ENCODE peak calls at places on chromosomes 6 and 20, in six cellular contexts. One of them, this sample, is unnamed.

GRCh38 chr6:51028271-51028670 is 209.6 kb downstream of the TFAP2B start:
- DNase-seq in psoas muscle: no peak
- DNase-seq in WERI-Rb-1: no peak
- DNase-seq in Panc1: peak; percentile 24
- DNase-seq in right lobe of liver: no peak
- DNase-seq in adrenal gland: no peak
- DNase-seq in this sample: no peak

GRCh38 chr20:57451759-57452661 is 60.8 kb downstream of the RBM38 start:
- DNase-seq in psoas muscle: peak; percentile 69
- DNase-seq in WERI-Rb-1: no peak
- DNase-seq in Panc1: no peak
- DNase-seq in right lobe of liver: no peak
- DNase-seq in adrenal gland: no peak
- DNase-seq in this sample: no peak

GRCh38 chr20:47099749-47100515 is 205.3 kb downstream of the EYA2 start:
- DNase-seq in psoas muscle: peak; percentile 66
- DNase-seq in WERI-Rb-1: no peak
- DNase-seq in Panc1: no peak
- DNase-seq in right lobe of liver: no peak
- DNase-seq in adrenal gland: no peak
- DNase-seq in this sample: no peak

GRCh38 chr6:36386495-36387439 is 702 bp downstream of the ETV7 start:
- DNase-seq in psoas muscle: no peak
- DNase-seq in WERI-Rb-1: no peak
- DNase-seq in Panc1: peak; percentile 7
- DNase-seq in right lobe of liver: peak; percentile 33
- DNase-seq in adrenal gland: peak; percentile 37
- DNase-seq in this sample: peak; percentile 26

GRCh38 chr6:158869010-158869603 is 49.9 kb upstream of the EZR start:
- DNase-seq in psoas muscle: no peak
- DNase-seq in WERI-Rb-1: no peak
- DNase-seq in Panc1: no peak
- DNase-seq in right lobe of liver: no peak
- DNase-seq in adrenal gland: peak; percentile 76
- DNase-seq in this sample: peak; percentile 80

GRCh38 chr6:95685817-95686216 is 108.5 kb downstream of the MANEA start:
- DNase-seq in psoas muscle: no peak
- DNase-seq in WERI-Rb-1: no peak
- DNase-seq in Panc1: no peak
- DNase-seq in right lobe of liver: no peak
- DNase-seq in adrenal gland: no peak
- DNase-seq in this sample: no peak

GRCh38 chr6:168524644-168525043 is 83.7 kb downstream of the SMOC2 start:
- DNase-seq in psoas muscle: peak; percentile 67
- DNase-seq in WERI-Rb-1: no peak
- DNase-seq in Panc1: no peak
- DNase-seq in right lobe of liver: no peak
- DNase-seq in adrenal gland: no peak
- DNase-seq in this sample: no peak

GRCh38 chr6:52233975-52234823 is 10.1 kb downstream of the IL17F start:
- DNase-seq in psoas muscle: peak; percentile 50
- DNase-seq in WERI-Rb-1: peak; percentile 76
- DNase-seq in Panc1: peak; percentile 15
- DNase-seq in right lobe of liver: peak; percentile 21
- DNase-seq in adrenal gland: peak; percentile 47
- DNase-seq in this sample: peak; percentile 37

GRCh38 chr6:20438462-20439070 is 36.9 kb downstream of the E2F3 start:
- DNase-seq in psoas muscle: no peak
- DNase-seq in WERI-Rb-1: no peak
- DNase-seq in Panc1: no peak
- DNase-seq in right lobe of liver: no peak
- DNase-seq in adrenal gland: no peak
- DNase-seq in this sample: no peak

GRCh38 chr6:20440291-20440690 is 38.6 kb downstream of the E2F3 start:
- DNase-seq in psoas muscle: no peak
- DNase-seq in WERI-Rb-1: no peak
- DNase-seq in Panc1: no peak
- DNase-seq in right lobe of liver: no peak
- DNase-seq in adrenal gland: no peak
- DNase-seq in this sample: no peak

GRCh38 chr6:20441921-20442320 is 40.2 kb downstream of the E2F3 start:
- DNase-seq in psoas muscle: no peak
- DNase-seq in WERI-Rb-1: no peak
- DNase-seq in Panc1: no peak
- DNase-seq in right lobe of liver: no peak
- DNase-seq in adrenal gland: no peak
- DNase-seq in this sample: peak; percentile 82

GRCh38 chr6:20439558-20439957 is 37.9 kb downstream of the E2F3 start:
- DNase-seq in psoas muscle: no peak
- DNase-seq in WERI-Rb-1: no peak
- DNase-seq in Panc1: no peak
- DNase-seq in right lobe of liver: no peak
- DNase-seq in adrenal gland: no peak
- DNase-seq in this sample: no peak

DNA sequence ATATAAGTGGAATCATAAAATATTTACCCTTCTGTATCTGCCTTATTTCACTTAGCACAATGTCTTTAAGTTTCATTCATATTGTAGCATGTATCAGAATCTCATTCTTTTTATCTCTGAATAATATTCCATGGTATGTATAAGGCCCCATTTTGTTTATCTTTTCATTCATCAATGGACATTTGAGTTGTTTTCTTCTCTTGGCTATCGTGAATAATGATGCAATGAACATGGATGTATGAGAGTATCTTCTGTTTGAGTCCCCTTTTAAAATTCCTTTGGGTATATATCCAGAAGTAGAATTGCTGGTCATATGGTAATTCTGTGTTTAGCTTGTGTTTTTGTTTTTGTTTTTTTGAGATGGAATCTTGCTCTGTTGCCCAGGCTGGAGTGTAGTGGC is 39.6 kb downstream of the E2F3 start:
- DNase-seq in psoas muscle: no peak
- DNase-seq in WERI-Rb-1: no peak
- DNase-seq in Panc1: no peak
- DNase-seq in right lobe of liver: no peak
- DNase-seq in adrenal gland: no peak
- DNase-seq in this sample: no peak
- H3K36me3 ChIP-seq in psoas muscle: no peaks in the 10 kb centered on the region
- H3K36me3 ChIP-seq in WERI-Rb-1: peaks cover 51% of the 10 kb centered on the region
- H3K36me3 ChIP-seq in Panc1: no peaks in the 10 kb centered on the region
- H3K36me3 ChIP-seq in right lobe of liver: no peaks in the 10 kb centered on the region
- H3K36me3 ChIP-seq in adrenal gland: no peaks in the 10 kb centered on the region
- H3K36me3 ChIP-seq in this sample: no peaks in the 10 kb centered on the region

GRCh38 chr20:14633507-14633906 is 296.1 kb upstream of the FLRT3 start:
- DNase-seq in psoas muscle: no peak
- DNase-seq in WERI-Rb-1: no peak
- DNase-seq in Panc1: no peak
- DNase-seq in right lobe of liver: no peak
- DNase-seq in adrenal gland: no peak
- DNase-seq in this sample: no peak

GRCh38 chr20:14637441-14637840 is 300.0 kb upstream of the FLRT3 start:
- DNase-seq in psoas muscle: no peak
- DNase-seq in WERI-Rb-1: no peak
- DNase-seq in Panc1: no peak
- DNase-seq in right lobe of liver: no peak
- DNase-seq in adrenal gland: no peak
- DNase-seq in this sample: no peak

GRCh38 chr20:14634666-14635065 is 297.3 kb upstream of the FLRT3 start:
- DNase-seq in psoas muscle: no peak
- DNase-seq in WERI-Rb-1: no peak
- DNase-seq in Panc1: no peak
- DNase-seq in right lobe of liver: no peak
- DNase-seq in adrenal gland: no peak
- DNase-seq in this sample: no peak

GRCh38 chr20:14631011-14631410 is 293.6 kb upstream of the FLRT3 start:
- DNase-seq in psoas muscle: no peak
- DNase-seq in WERI-Rb-1: no peak
- DNase-seq in Panc1: no peak
- DNase-seq in right lobe of liver: no peak
- DNase-seq in adrenal gland: no peak
- DNase-seq in this sample: no peak

GRCh38 chr20:14632906-14633305 is 295.5 kb upstream of the FLRT3 start:
- DNase-seq in psoas muscle: no peak
- DNase-seq in WERI-Rb-1: no peak
- DNase-seq in Panc1: no peak
- DNase-seq in right lobe of liver: no peak
- DNase-seq in adrenal gland: no peak
- DNase-seq in this sample: no peak
- TF ChIP-seq CTCF in psoas muscle: no peak
- TF ChIP-seq CTCF in WERI-Rb-1: no peak
- TF ChIP-seq CTCF in Panc1: no peak
- TF ChIP-seq CTCF in right lobe of liver: no peak
- TF ChIP-seq CTCF in adrenal gland: no peak
- TF ChIP-seq CTCF in this sample: no peak

GRCh38 chr6:154228521-154228905 is 128.1 kb downstream of the IPCEF1 start:
- DNase-seq in psoas muscle: no peak
- DNase-seq in WERI-Rb-1: no peak
- DNase-seq in Panc1: no peak
- DNase-seq in right lobe of liver: no peak
- DNase-seq in adrenal gland: no peak
- DNase-seq in this sample: no peak

GRCh38 chr6:154230910-154231595 is 125.5 kb downstream of the IPCEF1 start:
- DNase-seq in psoas muscle: no peak
- DNase-seq in WERI-Rb-1: no peak
- DNase-seq in Panc1: no peak
- DNase-seq in right lobe of liver: no peak
- DNase-seq in adrenal gland: no peak
- DNase-seq in this sample: no peak

GRCh38 chr6:154232013-154232920 is 124.3 kb downstream of the IPCEF1 start:
- DNase-seq in psoas muscle: no peak
- DNase-seq in WERI-Rb-1: no peak
- DNase-seq in Panc1: no peak
- DNase-seq in right lobe of liver: no peak
- DNase-seq in adrenal gland: no peak
- DNase-seq in this sample: no peak

GRCh38 chr6:154229796-154230195 is 126.8 kb downstream of the IPCEF1 start:
- DNase-seq in psoas muscle: no peak
- DNase-seq in WERI-Rb-1: no peak
- DNase-seq in Panc1: no peak
- DNase-seq in right lobe of liver: no peak
- DNase-seq in adrenal gland: no peak
- DNase-seq in this sample: no peak

DNA sequence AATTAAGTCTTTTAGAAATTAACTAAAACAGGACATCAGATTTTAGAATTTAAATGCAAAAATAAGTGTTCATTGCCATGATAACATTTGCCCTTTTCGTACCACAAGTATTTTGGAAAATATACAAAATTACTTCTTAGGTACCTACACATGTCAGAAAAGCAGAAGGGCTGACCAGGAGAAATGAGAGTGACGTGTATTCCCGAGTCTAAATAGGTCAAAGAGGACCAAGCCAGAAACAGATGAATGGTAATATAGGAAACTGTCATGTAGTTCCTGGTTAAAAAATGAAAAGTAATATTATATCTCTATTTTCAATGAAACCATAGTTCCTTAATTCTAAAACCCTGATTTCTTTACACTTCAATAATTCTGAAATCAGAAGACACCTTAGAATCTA is 126.2 kb downstream of the IPCEF1 start:
- DNase-seq in psoas muscle: no peak
- DNase-seq in WERI-Rb-1: no peak
- DNase-seq in Panc1: no peak
- DNase-seq in right lobe of liver: no peak
- DNase-seq in adrenal gland: no peak
- DNase-seq in this sample: no peak
- H3K4me3 ChIP-seq in psoas muscle: no peak overlapping the region
- H3K4me3 ChIP-seq in WERI-Rb-1: no peak overlapping the region
- H3K4me3 ChIP-seq in Panc1: no peak overlapping the region
- H3K4me3 ChIP-seq in right lobe of liver: no peak overlapping the region
- H3K4me3 ChIP-seq in adrenal gland: no peak overlapping the region
- H3K4me3 ChIP-seq in this sample: no peak overlapping the region

GRCh38 chr6:15528870-15529269 is 134.0 kb downstream of the DTNBP1 start:
- DNase-seq in psoas muscle: no peak
- DNase-seq in WERI-Rb-1: peak; percentile 1
- DNase-seq in Panc1: no peak
- DNase-seq in right lobe of liver: no peak
- DNase-seq in adrenal gland: no peak
- DNase-seq in this sample: no peak

GRCh38 chr6:15524736-15525401 is 138.0 kb downstream of the DTNBP1 start:
- DNase-seq in psoas muscle: no peak
- DNase-seq in WERI-Rb-1: peak; percentile 66
- DNase-seq in Panc1: no peak
- DNase-seq in right lobe of liver: no peak
- DNase-seq in adrenal gland: peak; percentile 41
- DNase-seq in this sample: no peak

GRCh38 chr6:15530411-15530810 is 132.4 kb downstream of the DTNBP1 start:
- DNase-seq in psoas muscle: no peak
- DNase-seq in WERI-Rb-1: no peak
- DNase-seq in Panc1: no peak
- DNase-seq in right lobe of liver: no peak
- DNase-seq in adrenal gland: no peak
- DNase-seq in this sample: no peak

GRCh38 chr6:15526129-15526764 is 136.6 kb downstream of the DTNBP1 start:
- DNase-seq in psoas muscle: peak; percentile 83
- DNase-seq in WERI-Rb-1: peak; percentile 4
- DNase-seq in Panc1: no peak
- DNase-seq in right lobe of liver: no peak
- DNase-seq in adrenal gland: no peak
- DNase-seq in this sample: peak; percentile 82

DNA sequence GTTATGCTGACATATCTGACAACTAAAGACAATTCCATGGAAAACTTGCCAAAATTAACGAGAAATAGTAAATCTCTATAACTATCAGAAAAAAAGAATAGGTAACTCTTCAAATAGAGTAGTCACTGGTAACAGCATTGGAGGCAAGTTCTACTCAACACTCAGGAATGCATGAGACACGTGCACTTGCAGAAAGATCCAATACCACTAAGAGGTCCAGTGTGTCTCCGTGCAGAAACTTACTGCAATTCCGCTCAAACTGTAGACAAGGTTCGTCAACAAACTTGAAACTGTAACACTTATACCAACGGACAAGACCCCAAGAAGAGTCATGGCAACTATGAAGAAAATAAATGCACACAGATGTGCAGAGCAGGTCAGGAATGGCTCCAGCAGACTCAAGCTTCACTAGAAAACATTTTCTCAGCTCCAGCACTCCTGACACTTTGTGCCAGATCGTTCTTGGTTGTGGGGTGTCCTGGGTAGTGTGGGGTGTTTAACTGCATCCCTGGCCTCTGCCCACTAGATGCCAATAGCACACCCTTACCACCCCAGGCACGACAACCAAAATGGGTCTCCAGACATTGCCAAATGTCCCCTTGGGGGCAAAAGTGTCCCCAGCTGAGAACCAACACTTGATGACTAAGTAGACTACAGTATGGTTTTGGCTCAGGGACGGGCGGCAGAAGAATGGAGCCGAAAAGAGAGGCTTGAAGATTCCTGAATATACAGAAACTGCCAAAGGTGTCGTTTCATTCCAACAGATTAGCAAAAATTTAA is 134.8 kb downstream of the DTNBP1 start:
- DNase-seq in psoas muscle: no peak
- DNase-seq in WERI-Rb-1: peak; percentile 2
- DNase-seq in Panc1: no peak
- DNase-seq in right lobe of liver: no peak
- DNase-seq in adrenal gland: no peak
- DNase-seq in this sample: no peak
- H3K36me3 ChIP-seq in psoas muscle: peaks cover 29% of the 10 kb centered on the region
- H3K36me3 ChIP-seq in WERI-Rb-1: peaks cover 70% of the 10 kb centered on the region
- H3K36me3 ChIP-seq in Panc1: peaks cover 2% of the 10 kb centered on the region
- H3K36me3 ChIP-seq in right lobe of liver: no peaks in the 10 kb centered on the region
- H3K36me3 ChIP-seq in adrenal gland: peaks cover 13% of the 10 kb centered on the region
- H3K36me3 ChIP-seq in this sample: peaks cover 3% of the 10 kb centered on the region